ENCODE peak calls at places on chromosomes 6 and 20, in seven cellular contexts. U is omental fat pad; M is astrocyte of the cerebellum; B is activated B cell treated with CpG ODN at 0.5 μM for 24 hours; E is cardiac muscle cell; O is CD8-positive, alpha-beta T cell; S is uterus. K is an unnamed sample.

GRCh38 chr6:165562421-165563090 is 100.5 kb downstream of the PDE10A start:
- DNase-seq in U (no peak), M (no peak), B (no peak), E (no peak), O (no peak), S (no peak), K (no peak)

GRCh38 chr20:46739441-46740213 is 30.2 kb downstream of the SLC2A10 start:
- DNase-seq in U (no peak), M (no peak), B (no peak), E (no peak), O (no peak), S (no peak), K (no peak)

GRCh38 chr6:15553736-15554294 is 109.0 kb downstream of the DTNBP1 start:
- DNase-seq in U (no peak), M (no peak), B (no peak), E (no peak), O (no peak), S (no peak), K (no peak)

GRCh38 chr6:137102050-137102848 is 57.5 kb upstream of the IL20RA start:
- DNase-seq in U (no peak), M (no peak), B (no peak), E (no peak), O (no peak), S (no peak), K (no peak)

GRCh38 chr6:71855406-71855805 is 30.9 kb upstream of the RIMS1 start:
- DNase-seq in U (no peak), M (no peak), B (no peak), E (no peak), O (no peak), S (no peak), K (no peak)

GRCh38 chr6:169795196-169795595 is 43.8 kb downstream of the ERMARD start:
- DNase-seq in U (no peak), M (no peak), B (no peak), E (no peak), O (no peak), S (no peak), K (no peak)

GRCh38 chr20:31542201-31542842 is 28.1 kb downstream of the HM13 start:
- DNase-seq in U (no peak), M (no peak), B (no peak), E (no peak), O (no peak), S (no peak), K (no peak)

GRCh38 chr20:42949865-42950264 is 239.8 kb downstream of the PTPRT start:
- DNase-seq in U (no peak), M (no peak), B (no peak), E (no peak), O (no peak), S (no peak), K (no peak)

GRCh38 chr6:157278171-157278570 is 45.1 kb downstream of the TMEM242 start:
- DNase-seq in U (no peak), M (no peak), B (no peak), E (no peak), O (no peak), S (no peak), K (no peak)

GRCh38 chr6:95576218-95576617 is 1.1 kb upstream of the MANEA start:
- DNase-seq in U (no peak), M (no peak), B (no peak), E (no peak), O (no peak), S (no peak), K (no peak)

GRCh38 chr20:55194947-55195346 is 719.6 kb downstream of the DOK5 start:
- DNase-seq in U (no peak), M (no peak), B (no peak), E (no peak), O (no peak), S (no peak), K (no peak)

GRCh38 chr20:4483481-4483880 is 238.2 kb upstream of the PRND start:
- DNase-seq in U (no peak), M (no peak), B (no peak), E (no peak), O (no peak), S (no peak), K (no peak)

GRCh38 chr6:10465633-10466499 is 51.0 kb upstream of the TFAP2A start:
- DNase-seq in U (no peak), M (peak), B (no peak), E (peak), O (no peak), S (no peak), K (peak)

GRCh38 chr6:134111062-134111677 is 58.7 kb upstream of the SLC2A12 start:
- DNase-seq in U (no peak), M (peak), B (no peak), E (peak), O (peak), S (no peak), K (no peak)

GRCh38 chr6:111242452-111242851 is 155.1 kb downstream of the SLC16A10 start:
- DNase-seq in U (no peak), M (no peak), B (no peak), E (no peak), O (no peak), S (no peak), K (no peak)

GRCh38 chr6:159807150-159807859 is 7.2 kb downstream of the PNLDC1 start:
- DNase-seq in U (no peak), M (no peak), B (no peak), E (no peak), O (no peak), S (no peak), K (no peak)

GRCh38 chr6:155710704-155711103 is 255.1 kb upstream of the NOX3 start:
- DNase-seq in U (no peak), M (no peak), B (no peak), E (no peak), O (no peak), S (no peak), K (no peak)

GRCh38 chr6:112362827-112363565 is 15.9 kb downstream of the RFPL4B start:
- DNase-seq in U (no peak), M (no peak), B (no peak), E (no peak), O (no peak), S (no peak), K (no peak)

GRCh38 chr6:110233769-110234374 is 53.6 kb downstream of the CDC40 start:
- DNase-seq in U (no peak), M (no peak), B (no peak), E (peak), O (no peak), S (no peak), K (no peak)

GRCh38 chr6:132763269-132763668 is 5.6 kb upstream of the VNN2 start:
- DNase-seq in U (no peak), M (no peak), B (peak), E (no peak), O (peak), S (no peak), K (no peak)

GRCh38 chr20:36175475-36175995 is 21.0 kb downstream of the EPB41L1 start:
- DNase-seq in U (no peak), M (no peak), B (no peak), E (no peak), O (no peak), S (no peak), K (no peak)

GRCh38 chr6:14010275-14010674 is 85.5 kb downstream of the RNF182 start:
- DNase-seq in U (no peak), M (no peak), B (no peak), E (no peak), O (no peak), S (no peak), K (no peak)

GRCh38 chr20:62208061-62208804 is 11.8 kb downstream of the HRH3 start:
- DNase-seq in U (no peak), M (no peak), B (no peak), E (no peak), O (no peak), S (no peak), K (no peak)

GRCh38 chr6:89242574-89243330 is 25.6 kb upstream of the GABRR1 start:
- DNase-seq in U (no peak), M (peak), B (no peak), E (peak), O (no peak), S (no peak), K (no peak)

GRCh38 chr20:7151666-7152065 is 384.2 kb downstream of the BMP2 start:
- DNase-seq in U (no peak), M (no peak), B (no peak), E (no peak), O (no peak), S (no peak), K (no peak)

GRCh38 chr6:20542927-20543602 is 8.8 kb downstream of the CDKAL1 start:
- DNase-seq in U (no peak), M (peak), B (no peak), E (no peak), O (no peak), S (no peak), K (no peak)

GRCh38 chr6:165968409-165968807 is 199.2 kb downstream of the TBXT start:
- DNase-seq in U (no peak), M (no peak), B (no peak), E (no peak), O (no peak), S (no peak), K (no peak)

GRCh38 chr6:110828396-110828795 is 13.1 kb upstream of the CDK19 start:
- DNase-seq in U (no peak), M (no peak), B (no peak), E (no peak), O (no peak), S (no peak), K (no peak)

GRCh38 chr20:36062799-36063198 is 91.7 kb upstream of the EPB41L1 start:
- DNase-seq in U (no peak), M (no peak), B (no peak), E (no peak), O (no peak), S (no peak), K (no peak)

GRCh38 chr6:85749236-85749635 is 106.5 kb upstream of the SYNCRIP start:
- DNase-seq in U (no peak), M (no peak), B (no peak), E (no peak), O (no peak), S (no peak), K (no peak)

GRCh38 chr20:23909390-23909789 is 29.8 kb upstream of the CST5 start:
- DNase-seq in U (no peak), M (no peak), B (no peak), E (no peak), O (no peak), S (no peak), K (no peak)

GRCh38 chr20:34199183-34199582 is 42.0 kb upstream of the ASIP start:
- DNase-seq in U (no peak), M (no peak), B (no peak), E (no peak), O (no peak), S (no peak), K (no peak)

GRCh38 chr20:49853640-49854039 is 41.0 kb downstream of the SLC9A8 start:
- DNase-seq in U (no peak), M (peak), B (no peak), E (no peak), O (no peak), S (no peak), K (no peak)

GRCh38 chr6:136341967-136342366 is 52.3 kb upstream of the BCLAF1 start:
- DNase-seq in U (no peak), M (no peak), B (no peak), E (no peak), O (no peak), S (no peak), K (no peak)

GRCh38 chr6:3456395-3456767 is 469 bp downstream of the SLC22A23 start:
- DNase-seq in U (no peak), M (no peak), B (peak), E (no peak), O (no peak), S (no peak), K (no peak)

GRCh38 chr20:53154540-53154939 is 182.4 kb downstream of the TSHZ2 start:
- DNase-seq in U (no peak), M (no peak), B (no peak), E (no peak), O (no peak), S (no peak), K (no peak)

GRCh38 chr6:119331676-119332286 is 17.8 kb downstream of the MAN1A1 start:
- DNase-seq in U (no peak), M (no peak), B (no peak), E (no peak), O (no peak), S (no peak), K (no peak)

GRCh38 chr6:140205795-140206593 is 831.5 kb upstream of the CITED2 start:
- DNase-seq in U (no peak), M (no peak), B (no peak), E (no peak), O (no peak), S (no peak), K (no peak)

DNA sequence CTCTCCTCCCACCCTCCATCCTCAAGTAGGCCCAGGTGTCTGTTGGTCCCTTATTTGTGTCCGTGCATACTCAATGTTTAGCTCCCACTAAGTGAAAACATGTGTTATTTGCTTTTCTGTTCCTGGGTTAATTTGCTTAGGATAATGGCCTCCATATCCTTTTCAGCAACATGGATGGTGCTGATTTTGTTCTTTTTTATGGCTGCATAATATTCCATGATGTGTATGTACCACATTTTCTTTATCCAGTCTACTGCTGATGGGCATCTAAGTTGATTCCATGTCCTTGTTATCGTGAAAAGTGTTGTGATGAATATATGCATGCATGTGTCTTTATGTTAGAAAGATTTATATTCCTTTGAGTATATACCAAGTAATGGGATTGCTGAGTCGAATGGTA is 314.9 kb upstream of the IRAK1BP1 start:
- DNase-seq in U (no peak), M (no peak), B (no peak), E (no peak), O (no peak), S (no peak), K (no peak)
- TF ChIP-seq CTCF in U (no peak), M (no peak), B (no peak), E (no peak), O (no peak), S (no peak), K (no peak)

DNA sequence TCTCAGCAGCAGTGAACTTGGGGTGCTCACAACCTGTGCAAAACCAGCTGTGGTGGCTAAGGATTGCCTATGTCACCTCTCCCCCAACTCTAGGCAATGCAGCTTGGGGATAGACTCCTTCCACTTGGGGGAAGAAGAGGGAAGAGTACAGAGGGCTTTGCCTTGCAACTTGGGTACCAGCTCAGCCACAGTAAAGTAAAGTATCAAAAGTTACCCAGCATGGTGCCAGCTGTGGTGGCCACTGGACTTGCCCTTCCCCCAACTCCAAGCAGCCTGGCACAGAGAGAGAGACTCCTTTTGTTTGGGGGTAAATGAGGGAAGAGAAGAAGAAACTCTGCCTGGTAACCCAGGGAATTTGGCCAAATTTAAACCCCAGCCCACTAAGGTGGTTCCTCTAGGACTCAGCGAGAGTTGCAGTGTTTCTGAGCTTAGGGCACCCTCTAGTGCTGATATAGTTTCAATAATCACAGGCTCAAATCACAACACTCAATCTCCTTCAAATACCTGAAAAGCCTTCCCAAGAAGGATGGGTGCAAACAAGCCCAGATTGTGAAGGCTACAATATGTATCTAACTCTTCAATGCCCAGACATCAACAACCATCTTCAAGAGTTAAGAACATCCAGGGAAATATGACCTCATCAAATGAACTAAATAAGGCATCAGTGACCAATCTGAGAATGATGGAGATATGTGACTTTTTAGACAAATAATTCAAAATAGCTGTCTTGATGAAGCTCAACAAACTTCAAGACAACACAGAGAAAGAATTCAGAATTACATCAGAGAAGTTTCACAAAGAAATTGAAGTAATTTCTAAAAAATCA is 7.6 kb upstream of the DEFB129 start:
- DNase-seq in U (no peak), M (no peak), B (no peak), E (peak), O (no peak), S (no peak), K (no peak)
- TF ChIP-seq CTCF in U (no peak), M (peak), B (no peak), E (peak), O (no peak), S (no peak), K (no peak)

GRCh38 chr6:17173071-17173470 is 71.2 kb downstream of the STMND1 start:
- DNase-seq in U (no peak), M (no peak), B (no peak), E (no peak), O (no peak), S (no peak), K (no peak)

GRCh38 chr6:17169291-17169690 is 67.4 kb downstream of the STMND1 start:
- DNase-seq in U (no peak), M (no peak), B (no peak), E (no peak), O (no peak), S (no peak), K (no peak)

GRCh38 chr6:17169701-17170100 is 67.9 kb downstream of the STMND1 start:
- DNase-seq in U (no peak), M (no peak), B (no peak), E (no peak), O (no peak), S (no peak), K (no peak)

GRCh38 chr6:17165383-17165782 is 63.5 kb downstream of the STMND1 start:
- DNase-seq in U (no peak), M (no peak), B (no peak), E (no peak), O (no peak), S (no peak), K (no peak)

GRCh38 chr6:17167327-17167979 is 65.6 kb downstream of the STMND1 start:
- DNase-seq in U (no peak), M (no peak), B (no peak), E (peak), O (no peak), S (no peak), K (no peak)
- TF ChIP-seq CTCF in U (no peak), M (peak), B (no peak), E (peak), O (no peak), S (peak), K (peak)

DNA sequence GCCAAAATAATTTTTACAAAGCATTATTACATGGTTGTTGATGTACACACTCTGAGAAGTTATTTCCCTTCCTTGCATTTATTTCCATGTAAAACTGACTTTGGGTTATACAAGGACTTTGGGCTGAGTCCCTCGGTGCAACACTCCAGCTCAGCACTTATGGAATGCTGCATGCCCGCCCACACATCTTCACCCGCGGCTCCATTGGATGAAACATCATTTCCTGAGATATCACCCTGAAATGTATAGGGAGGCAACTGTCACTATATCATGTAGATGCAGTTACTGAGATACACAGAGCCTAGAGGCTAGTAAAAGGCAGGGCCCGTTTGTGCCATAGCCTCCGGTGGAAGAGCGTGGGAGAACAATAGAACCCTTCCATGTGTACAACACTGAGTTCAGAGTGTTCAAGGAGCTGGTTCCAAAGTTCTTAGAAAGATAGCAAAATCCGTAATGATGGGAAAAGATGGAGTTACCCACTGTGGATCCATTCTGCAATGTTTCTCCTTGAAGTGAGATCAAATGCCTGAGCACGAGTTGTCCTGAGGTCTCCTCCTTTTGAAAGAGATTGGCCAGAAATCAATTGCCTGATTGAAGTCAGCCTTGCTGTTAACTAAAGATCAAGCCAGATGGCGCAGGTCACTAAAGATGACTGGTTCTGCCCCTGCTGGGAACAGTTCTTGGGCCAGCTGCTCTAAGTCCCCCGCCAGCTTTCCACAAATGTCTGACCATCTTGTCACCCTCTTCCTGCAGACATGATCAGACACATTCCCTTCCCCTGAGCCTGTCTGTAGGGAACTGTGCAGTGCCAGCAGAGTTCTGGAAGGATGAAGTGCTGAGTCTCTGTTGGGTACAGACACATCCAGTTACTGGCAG is 100.9 kb upstream of the IYD start:
- DNase-seq in U (no peak), M (no peak), B (no peak), E (no peak), O (no peak), S (no peak), K (no peak)
- TF ChIP-seq CTCF in U (no peak), M (no peak), B (no peak), E (no peak), O (no peak), S (no peak), K (no peak)

DNA sequence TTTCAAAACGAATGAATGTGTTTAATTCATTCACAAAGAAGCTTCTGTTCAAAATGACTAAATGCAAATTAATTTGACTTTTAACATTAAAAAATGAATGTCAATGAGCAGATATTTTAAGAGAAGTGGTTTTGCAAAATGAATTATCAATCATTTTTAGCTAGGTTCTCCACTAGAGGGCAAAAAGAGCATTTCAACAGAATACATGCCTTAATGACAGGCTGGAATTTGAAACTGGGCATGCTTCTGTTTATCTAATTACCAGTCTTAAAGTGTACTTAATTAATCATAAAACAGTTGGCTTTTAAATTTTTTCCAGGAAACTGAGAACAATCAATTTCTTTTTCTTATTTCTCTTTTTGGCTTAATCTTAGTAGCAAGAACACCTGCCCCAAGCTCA is 63.8 kb upstream of the TINAG start:
- DNase-seq in U (no peak), M (no peak), B (no peak), E (peak), O (no peak), S (no peak), K (no peak)
- TF ChIP-seq CTCF in U (no peak), M (peak), B (no peak), E (peak), O (no peak), S (no peak), K (peak)

K was measured in mesothelial cell of epicardium.